ENCODE peak calls at places on chromosomes 5 and 9, in six cellular contexts. C is sigmoid colon, W is A549, V is ovary, B is stomach, Y is tibial nerve. H is an unnamed sample.

GRCh38 chr9:124939944-124940343 is 939 bp downstream of the GOLGA1 start:
- DNase-seq in B (no peak), C (no peak), W (no peak), V (no peak), Y (no peak), H (no peak)

GRCh38 chr5:124734574-124735168 is 11.8 kb downstream of the ZNF608 start:
- DNase-seq in V (no peak), Y (no peak), W (no peak), C (no peak), B (no peak), H (no peak)

GRCh38 chr5:176542596-176543427 is 5.6 kb upstream of the RNF44 start:
- DNase-seq in Y (no peak), C (no peak), V (peak), W (no peak), B (no peak), H (no peak)

GRCh38 chr5:106085136-106085535 is 1585.6 kb downstream of the EFNA5 start:
- DNase-seq in C (no peak), B (no peak), Y (no peak), V (no peak), W (no peak), H (no peak)

GRCh38 chr9:128550770-128551651 is 1.4 kb upstream of the SPTAN1 start:
- DNase-seq in V (peak), Y (no peak), W (no peak), C (peak), B (no peak), H (no peak)

GRCh38 chr9:22416692-22417060 is 29.9 kb upstream of the DMRTA1 start:
- DNase-seq in Y (no peak), C (no peak), W (no peak), B (no peak), V (no peak), H (no peak)

GRCh38 chr5:17079562-17079961 is 137.9 kb upstream of the BASP1 start:
- DNase-seq in C (no peak), B (no peak), W (no peak), Y (no peak), V (no peak), H (no peak)

GRCh38 chr5:68369436-68370125 is 154.0 kb downstream of the PIK3R1 start:
- DNase-seq in C (no peak), B (no peak), W (no peak), V (no peak), Y (no peak), H (no peak)

GRCh38 chr9:113992276-113992951 is 85.7 kb downstream of the AMBP start:
- DNase-seq in B (peak), C (no peak), W (no peak), Y (no peak), V (no peak), H (no peak)

GRCh38 chr9:87343816-87344438 is 153.7 kb upstream of the DAPK1 start:
- DNase-seq in W (no peak), C (no peak), V (no peak), Y (no peak), B (no peak), H (no peak)

GRCh38 chr9:124776952-124777645 is at the start of gene OLFML2A:
- DNase-seq in V (no peak), C (peak), Y (no peak), B (no peak), W (peak), H (peak)

GRCh38 chr5:147756566-147756965 is 26.0 kb downstream of the JAKMIP2 start:
- DNase-seq in Y (no peak), V (no peak), W (no peak), B (no peak), C (no peak), H (no peak)

GRCh38 chr5:132049093-132049492 is 11.4 kb upstream of the IL3 start:
- DNase-seq in W (no peak), Y (no peak), C (no peak), V (no peak), B (no peak), H (no peak)

GRCh38 chr5:133939668-133940067 is 28.8 kb downstream of the C5orf15 start:
- DNase-seq in W (no peak), Y (no peak), V (no peak), B (no peak), C (no peak), H (no peak)

GRCh38 chr9:13110766-13111400 is 168.6 kb downstream of the MPDZ start:
- DNase-seq in Y (no peak), B (peak), C (no peak), W (no peak), V (peak), H (no peak)

GRCh38 chr5:93819666-93820065 is 78.3 kb upstream of the POU5F2 start:
- DNase-seq in Y (no peak), B (no peak), V (no peak), C (no peak), W (no peak), H (no peak)

GRCh38 chr5:112412370-112412769 is 6.7 kb downstream of the EPB41L4A start:
- DNase-seq in B (no peak), W (no peak), V (no peak), Y (no peak), C (no peak), H (no peak)

GRCh38 chr5:176799488-176799887 is 10.9 kb upstream of the UNC5A start:
- DNase-seq in C (no peak), Y (no peak), W (no peak), V (no peak), B (no peak), H (no peak)

GRCh38 chr5:53080271-53080670 is 29.3 kb downstream of the MOCS2 start:
- DNase-seq in V (no peak), B (no peak), C (no peak), W (no peak), Y (no peak), H (no peak)

GRCh38 chr5:126868961-126869451 is 92.1 kb downstream of the LMNB1 start:
- DNase-seq in V (no peak), B (no peak), Y (no peak), W (no peak), C (no peak), H (no peak)

GRCh38 chr5:172920447-172920849 is 38.8 kb upstream of the RPL26L1 start:
- DNase-seq in W (peak), C (peak), B (no peak), Y (no peak), V (no peak), H (no peak)

GRCh38 chr9:74334308-74334707 is 162.8 kb upstream of the RORB start:
- DNase-seq in B (no peak), Y (no peak), C (no peak), V (no peak), W (no peak), H (no peak)

GRCh38 chr9:93577045-93577939 is 908 bp downstream of the PHF2 start:
- DNase-seq in B (peak), V (peak), C (no peak), W (peak), Y (no peak), H (peak)

GRCh38 chr9:96853711-96854072 is 622 bp downstream of the ZNF782 start:
- DNase-seq in W (no peak), Y (no peak), B (no peak), V (no peak), C (no peak), H (no peak)

GRCh38 chr9:127714916-127715442 is 484 bp downstream of the PTRH1 start:
- DNase-seq in W (no peak), Y (no peak), C (no peak), B (peak), V (no peak), H (peak)

GRCh38 chr5:157893611-157894010 is 34.7 kb upstream of the CLINT1 start:
- DNase-seq in V (no peak), B (no peak), W (no peak), C (no peak), Y (no peak), H (no peak)

GRCh38 chr5:116759860-116760644 is 185.4 kb upstream of the SEMA6A start:
- DNase-seq in B (no peak), C (peak), Y (no peak), W (no peak), V (no peak), H (peak)

GRCh38 chr5:90037646-90038045 is 371.9 kb downstream of the CETN3 start:
- DNase-seq in B (no peak), C (no peak), V (no peak), Y (no peak), W (no peak), H (no peak)

GRCh38 chr9:128190516-128191405 is 611 bp downstream of the CIZ1 start:
- DNase-seq in B (no peak), W (no peak), C (no peak), Y (no peak), V (peak), H (peak)

GRCh38 chr5:72653586-72653985 is 146.4 kb upstream of the ZNF366 start:
- DNase-seq in B (no peak), V (no peak), W (no peak), C (no peak), Y (no peak), H (no peak)

GRCh38 chr5:143514915-143515314 is 111.4 kb upstream of the NR3C1 start:
- DNase-seq in B (no peak), C (no peak), Y (no peak), W (no peak), V (no peak), H (no peak)

GRCh38 chr5:106880656-106881055 is 790.1 kb downstream of the EFNA5 start:
- DNase-seq in V (no peak), W (no peak), C (no peak), B (no peak), Y (no peak), H (no peak)

DNA sequence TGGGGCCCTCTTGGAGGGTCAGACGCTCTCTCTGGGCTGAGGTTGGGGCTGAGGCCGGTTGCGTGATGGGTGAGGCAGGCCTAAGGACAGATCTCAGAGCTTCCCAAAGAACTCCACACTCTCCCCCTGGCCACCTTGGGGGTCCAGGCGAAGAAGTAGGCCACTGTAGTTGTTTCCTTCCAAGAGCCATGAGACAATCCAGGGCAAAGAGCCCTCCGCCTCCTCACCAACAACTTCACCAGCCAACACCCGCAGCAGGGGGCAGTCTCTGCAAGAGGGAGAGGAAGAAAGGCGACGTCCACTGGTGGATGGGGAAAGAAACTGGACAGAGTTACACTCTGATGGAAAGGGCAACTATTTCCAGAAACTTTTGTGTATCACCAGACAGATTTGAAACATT is 10.7 kb downstream of the SLC35A4 start:
- DNase-seq in W (no peak), V (no peak), Y (peak), C (peak), B (peak), H (peak)
- TF ChIP-seq CTCF in W (peak), V (no peak), Y (peak), C (no peak), B (peak), H (peak)

GRCh38 chr5:122907238-122907637 is 61.8 kb downstream of the SNX24 start:
- DNase-seq in V (no peak), B (no peak), C (no peak), Y (no peak), W (peak), H (no peak)
- TF ChIP-seq EP300 in V (no peak), B (no peak), C (no peak), Y (no peak), W (no peak), H (no peak)

DNA sequence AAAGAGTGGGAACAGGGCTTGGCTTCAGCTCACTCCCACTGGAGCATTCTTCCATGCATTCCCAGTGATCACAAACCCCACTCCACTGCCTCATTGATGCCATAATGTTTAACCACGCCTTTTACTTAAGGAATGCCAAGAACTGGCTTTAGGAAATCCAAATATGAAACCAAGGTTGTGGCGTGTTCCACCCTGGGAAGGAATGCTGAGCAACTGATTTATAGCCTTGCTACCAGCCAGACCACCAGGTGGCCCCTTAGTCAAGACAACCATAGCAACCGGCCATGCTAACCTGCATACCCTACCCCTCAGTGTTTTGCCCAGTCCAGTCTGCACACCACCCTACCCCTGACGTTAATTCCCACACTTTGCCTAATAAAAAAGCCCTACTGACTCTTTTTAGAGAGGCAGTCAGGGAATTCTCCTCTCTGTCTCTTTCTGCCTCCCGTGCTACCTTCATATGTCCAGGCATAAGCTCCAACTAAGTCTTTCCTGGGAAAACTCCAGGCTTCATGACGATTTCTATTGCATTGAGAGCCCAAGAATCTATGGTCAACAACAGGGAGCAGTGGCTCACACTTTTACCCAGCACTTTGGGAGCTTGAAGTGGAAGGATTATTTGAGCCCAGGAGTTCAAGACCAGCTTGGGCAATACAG is 27.0 kb upstream of the PRRC2B start:
- DNase-seq in Y (no peak), V (peak), W (peak), C (no peak), B (peak), H (peak)
- TF ChIP-seq CTCF in Y (peak), V (no peak), W (peak), C (no peak), B (peak), H (no peak)

GRCh38 chr5:139578348-139578724 is 17.2 kb downstream of the UBE2D2 start:
- DNase-seq in W (no peak), C (peak), V (no peak), B (no peak), Y (no peak), H (no peak)
- TF ChIP-seq EP300 in W (no peak), C (no peak), V (no peak), B (no peak), Y (no peak), H (no peak)

DNA sequence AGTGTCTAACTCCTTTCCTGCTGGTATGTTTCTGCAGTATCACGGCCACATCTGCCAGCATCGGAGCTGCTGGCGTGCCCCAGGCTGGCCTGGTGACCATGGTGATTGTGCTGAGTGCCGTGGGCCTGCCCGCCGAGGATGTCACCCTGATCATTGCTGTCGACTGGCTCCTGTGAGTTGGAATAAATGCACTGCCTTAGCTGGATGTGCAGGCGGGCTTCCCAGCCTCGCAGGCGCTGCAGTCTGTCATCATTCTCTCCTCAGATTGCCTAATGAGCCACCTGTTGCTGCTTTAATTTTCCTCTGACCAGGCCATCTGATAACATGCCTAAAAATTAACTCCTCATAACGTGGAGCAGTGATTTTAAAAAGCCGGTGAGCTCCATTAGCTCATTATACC is 79.1 kb upstream of the PLPP6 start:
- DNase-seq in Y (no peak), V (no peak), W (no peak), B (no peak), C (no peak), H (no peak)
- TF ChIP-seq CTCF in Y (no peak), V (no peak), W (no peak), B (no peak), C (no peak), H (no peak)

H was measured in transverse colon.